ENCODE peak calls at places on chromosomes 7 and 10, in six cellular contexts. One of them, this sample, is unnamed.

GRCh38 chr10:117519895-117520294 is 22.7 kb upstream of the EMX2 start:
- DNase-seq in WTC11: no peak
- DNase-seq in H4: no peak
- DNase-seq in GM06990: no peak
- DNase-seq in psoas muscle: no peak
- DNase-seq in lower leg skin: peak; percentile 3
- DNase-seq in this sample: no peak

GRCh38 chr7:116209561-116210070 is 723 bp upstream of the TES start:
- DNase-seq in WTC11: no peak
- DNase-seq in H4: no peak
- DNase-seq in GM06990: no peak
- DNase-seq in psoas muscle: no peak
- DNase-seq in lower leg skin: no peak
- DNase-seq in this sample: no peak

GRCh38 chr7:1520574-1521234 is 9.8 kb upstream of the MAFK start:
- DNase-seq in WTC11: no peak
- DNase-seq in H4: peak; percentile 100
- DNase-seq in GM06990: no peak
- DNase-seq in psoas muscle: no peak
- DNase-seq in lower leg skin: no peak
- DNase-seq in this sample: peak; percentile 97

GRCh38 chr7:7970620-7971307 is 2.2 kb downstream of the GLCCI1 start:
- DNase-seq in WTC11: no peak
- DNase-seq in H4: peak; percentile 39
- DNase-seq in GM06990: no peak
- DNase-seq in psoas muscle: no peak
- DNase-seq in lower leg skin: no peak
- DNase-seq in this sample: peak; percentile 18

GRCh38 chr10:126846959-126847358 is 58.3 kb upstream of the DOCK1 start:
- DNase-seq in WTC11: no peak
- DNase-seq in H4: no peak
- DNase-seq in GM06990: no peak
- DNase-seq in psoas muscle: no peak
- DNase-seq in lower leg skin: peak; percentile 31
- DNase-seq in this sample: no peak

GRCh38 chr7:49773082-49773938 is at the start of gene VWC2:
- DNase-seq in WTC11: peak; percentile 44
- DNase-seq in H4: no peak
- DNase-seq in GM06990: no peak
- DNase-seq in psoas muscle: peak; percentile 14
- DNase-seq in lower leg skin: no peak
- DNase-seq in this sample: no peak

GRCh38 chr10:3665316-3665908 is 119.6 kb downstream of the KLF6 start:
- DNase-seq in WTC11: no peak
- DNase-seq in H4: no peak
- DNase-seq in GM06990: no peak
- DNase-seq in psoas muscle: no peak
- DNase-seq in lower leg skin: no peak
- DNase-seq in this sample: no peak

GRCh38 chr7:17144313-17144712 is 154.1 kb upstream of the AHR start:
- DNase-seq in WTC11: no peak
- DNase-seq in H4: no peak
- DNase-seq in GM06990: no peak
- DNase-seq in psoas muscle: no peak
- DNase-seq in lower leg skin: no peak
- DNase-seq in this sample: no peak

GRCh38 chr10:80530251-80530650 is 7.5 kb upstream of the SH2D4B start:
- DNase-seq in WTC11: no peak
- DNase-seq in H4: peak; percentile 73
- DNase-seq in GM06990: no peak
- DNase-seq in psoas muscle: no peak
- DNase-seq in lower leg skin: no peak
- DNase-seq in this sample: peak; percentile 6

GRCh38 chr10:117222552-117223412 is 18.1 kb upstream of the SLC18A2 start:
- DNase-seq in WTC11: no peak
- DNase-seq in H4: no peak
- DNase-seq in GM06990: no peak
- DNase-seq in psoas muscle: no peak
- DNase-seq in lower leg skin: no peak
- DNase-seq in this sample: no peak

GRCh38 chr10:82815680-82816079 is 940.7 kb downstream of the NRG3 start:
- DNase-seq in WTC11: no peak
- DNase-seq in H4: no peak
- DNase-seq in GM06990: no peak
- DNase-seq in psoas muscle: no peak
- DNase-seq in lower leg skin: no peak
- DNase-seq in this sample: peak; percentile 33

GRCh38 chr10:123800299-123800698 is 91.3 kb downstream of the CPXM2 start:
- DNase-seq in WTC11: no peak
- DNase-seq in H4: no peak
- DNase-seq in GM06990: no peak
- DNase-seq in psoas muscle: no peak
- DNase-seq in lower leg skin: no peak
- DNase-seq in this sample: no peak

GRCh38 chr7:978416-979091 is 3.2 kb upstream of the COX19 start:
- DNase-seq in WTC11: no peak
- DNase-seq in H4: no peak
- DNase-seq in GM06990: no peak
- DNase-seq in psoas muscle: no peak
- DNase-seq in lower leg skin: no peak
- DNase-seq in this sample: no peak

GRCh38 chr7:139753079-139753692 is 24.6 kb downstream of the HIPK2 start:
- DNase-seq in WTC11: no peak
- DNase-seq in H4: no peak
- DNase-seq in GM06990: no peak
- DNase-seq in psoas muscle: no peak
- DNase-seq in lower leg skin: peak; percentile 70
- DNase-seq in this sample: no peak

GRCh38 chr7:42161723-42162122 is 75.3 kb downstream of the GLI3 start:
- DNase-seq in WTC11: no peak
- DNase-seq in H4: no peak
- DNase-seq in GM06990: no peak
- DNase-seq in psoas muscle: no peak
- DNase-seq in lower leg skin: no peak
- DNase-seq in this sample: no peak

GRCh38 chr7:16564909-16565426 is 38.3 kb downstream of the LRRC72 start:
- DNase-seq in WTC11: peak; percentile 42
- DNase-seq in H4: peak; percentile 86
- DNase-seq in GM06990: no peak
- DNase-seq in psoas muscle: no peak
- DNase-seq in lower leg skin: no peak
- DNase-seq in this sample: peak; percentile 86

This sample was measured in SW480.